ENCODE peak calls at places on chromosomes 4 and X, in six cellular contexts. G is glutamatergic neuron; N is choroid plexus epithelial cell; I is stimulated activated CD4-positive, alpha-beta T cell treated with anti-CD3 and anti-CD28 coated beads, Interleukin-15, amount 100 ng/mL, for 48 hours; Y is germinal center; Q is kidney tubule cell. H is an unnamed sample.

GRCh38 chr4:82428969-82429727 is 1.1 kb downstream of the HNRNPDL start:
- DNase-seq in G (peak), N (peak), I (peak), Y (peak), Q (peak), H (peak)

GRCh38 chr4:113179091-113179490 is 129.6 kb downstream of the ANK2 start:
- DNase-seq in G (no peak), N (no peak), I (no peak), Y (no peak), Q (no peak), H (no peak)

GRCh38 chrX:132270699-132271098 is 51.5 kb upstream of the RAP2C start:
- DNase-seq in G (no peak), N (peak), I (no peak), Y (no peak), Q (peak), H (no peak)

GRCh38 chrX:31500920-31501319 is 429.1 kb upstream of the FTHL17 start:
- DNase-seq in G (no peak), N (peak), I (no peak), Y (no peak), Q (no peak), H (no peak)

GRCh38 chrX:39752820-39753219 is 344.9 kb downstream of the BCOR start:
- DNase-seq in G (no peak), N (no peak), I (no peak), Y (no peak), Q (peak), H (no peak)

GRCh38 chr4:147578611-147579010 is 38.6 kb upstream of the TMEM184C start:
- DNase-seq in G (no peak), N (no peak), I (no peak), Y (no peak), Q (peak), H (no peak)

GRCh38 chr4:140856692-140857091 is 100.5 kb upstream of the TBC1D9 start:
- DNase-seq in G (no peak), N (peak), I (no peak), Y (no peak), Q (peak), H (no peak)

GRCh38 chr4:155999743-156000142 is 46.1 kb upstream of the CTSO start:
- DNase-seq in G (peak), N (peak), I (no peak), Y (no peak), Q (no peak), H (no peak)

GRCh38 chr4:154076921-154077320 is 288.0 kb upstream of the SFRP2 start:
- DNase-seq in G (no peak), N (peak), I (no peak), Y (no peak), Q (peak), H (no peak)

GRCh38 chrX:68647156-68647957 is at the start of gene STARD8:
- DNase-seq in G (peak), N (peak), I (no peak), Y (no peak), Q (peak), H (no peak)

GRCh38 chrX:13223868-13224555 is 95.8 kb downstream of the ATXN3L start:
- DNase-seq in G (no peak), N (peak), I (no peak), Y (no peak), Q (peak), H (no peak)

GRCh38 chr4:153296424-153296823 is 48.1 kb upstream of the MND1 start:
- DNase-seq in G (no peak), N (peak), I (no peak), Y (no peak), Q (no peak), H (no peak)

GRCh38 chr4:23888421-23889319 is 1.2 kb downstream of the PPARGC1A start:
- DNase-seq in G (no peak), N (peak), I (no peak), Y (no peak), Q (peak), H (no peak)

GRCh38 chr4:142883433-142883832 is 37.3 kb upstream of the INPP4B start:
- DNase-seq in G (no peak), N (peak), I (no peak), Y (no peak), Q (peak), H (no peak)

GRCh38 chr4:105088110-105088879 is 58.4 kb upstream of the TET2 start:
- DNase-seq in G (no peak), N (peak), I (no peak), Y (no peak), Q (peak), H (no peak)

GRCh38 chr4:65453398-65453797 is 216.9 kb downstream of the EPHA5 start:
- DNase-seq in G (no peak), N (no peak), I (no peak), Y (no peak), Q (no peak), H (no peak)

GRCh38 chr4:77031544-77031943 is 44.2 kb downstream of the CCNI start:
- DNase-seq in G (no peak), N (no peak), I (no peak), Y (no peak), Q (no peak), H (no peak)

GRCh38 chrX:132802033-132802432 is 156.4 kb downstream of the HS6ST2 start:
- DNase-seq in G (no peak), N (no peak), I (no peak), Y (no peak), Q (peak), H (no peak)

GRCh38 chrX:65866146-65866545 is 173.7 kb downstream of the VSIG4 start:
- DNase-seq in G (no peak), N (no peak), I (peak), Y (no peak), Q (no peak), H (peak)

GRCh38 chr4:98081961-98082360 is 61.3 kb downstream of the STPG2 start:
- DNase-seq in G (no peak), N (no peak), I (no peak), Y (no peak), Q (peak), H (no peak)

GRCh38 chr4:22474636-22475310 is 41.1 kb downstream of the ADGRA3 start:
- DNase-seq in G (no peak), N (peak), I (no peak), Y (no peak), Q (peak), H (no peak)

GRCh38 chr4:24625091-24625490 is 40.7 kb upstream of the DHX15 start:
- DNase-seq in G (no peak), N (no peak), I (no peak), Y (no peak), Q (no peak), H (no peak)

GRCh38 chr4:15318621-15319348 is 109.0 kb upstream of the C1QTNF7 start:
- DNase-seq in G (no peak), N (no peak), I (no peak), Y (no peak), Q (no peak), H (no peak)

GRCh38 chr4:146494143-146494542 is 27.6 kb downstream of the SLC10A7 start:
- DNase-seq in G (no peak), N (no peak), I (no peak), Y (no peak), Q (no peak), H (no peak)

GRCh38 chrX:40952855-40953254 is 132.4 kb upstream of the USP9X start:
- DNase-seq in G (no peak), N (peak), I (no peak), Y (peak), Q (peak), H (no peak)

GRCh38 chrX:55867254-55867653 is 149.7 kb downstream of the RRAGB start:
- DNase-seq in G (no peak), N (peak), I (no peak), Y (no peak), Q (peak), H (peak)

GRCh38 chr4:955931-956381 is 17.4 kb downstream of the DGKQ start:
- DNase-seq in G (peak), N (no peak), I (no peak), Y (no peak), Q (no peak), H (no peak)

GRCh38 chr4:128191115-128191897 is 96.3 kb downstream of the PGRMC2 start:
- DNase-seq in G (peak), N (peak), I (peak), Y (peak), Q (peak), H (peak)

GRCh38 chr4:168993724-168994510 is 16.1 kb downstream of the CBR4 start:
- DNase-seq in G (no peak), N (peak), I (no peak), Y (no peak), Q (peak), H (no peak)

GRCh38 chrX:27740933-27741332 is 66.9 kb upstream of the MAGEB10 start:
- DNase-seq in G (no peak), N (no peak), I (no peak), Y (no peak), Q (no peak), H (no peak)

GRCh38 chrX:40004916-40005289 is 92.9 kb downstream of the BCOR start:
- DNase-seq in G (no peak), N (no peak), I (no peak), Y (no peak), Q (no peak), H (no peak)

GRCh38 chrX:68186552-68187262 is 246.6 kb downstream of the OPHN1 start:
- DNase-seq in G (no peak), N (peak), I (no peak), Y (no peak), Q (peak), H (no peak)

GRCh38 chr4:163554870-163555465 is 60.5 kb downstream of the TMA16 start:
- DNase-seq in G (no peak), N (peak), I (no peak), Y (peak), Q (peak), H (no peak)

GRCh38 chrX:54076903-54077302 is 32.6 kb upstream of the PHF8 start:
- DNase-seq in G (no peak), N (peak), I (no peak), Y (no peak), Q (peak), H (no peak)

GRCh38 chrX:87338510-87338909 is 179.1 kb upstream of the KLHL4 start:
- DNase-seq in G (no peak), N (peak), I (no peak), Y (no peak), Q (peak), H (peak)

GRCh38 chr4:1534076-1534872 is 128.0 kb upstream of the NKX1-1 start:
- DNase-seq in G (peak), N (no peak), I (no peak), Y (no peak), Q (no peak), H (no peak)

GRCh38 chr4:61199869-61200194 is 294 bp upstream of the ADGRL3 start:
- DNase-seq in G (no peak), N (no peak), I (no peak), Y (no peak), Q (no peak), H (no peak)

GRCh38 chr4:73308286-73308685 is 49.7 kb upstream of the ANKRD17 start:
- DNase-seq in G (no peak), N (peak), I (no peak), Y (no peak), Q (no peak), H (peak)

GRCh38 chrX:10143071-10143983 is 13.4 kb upstream of the CLCN4 start:
- DNase-seq in G (no peak), N (no peak), I (no peak), Y (no peak), Q (no peak), H (no peak)

GRCh38 chrX:16839224-16839851 is 30.8 kb downstream of the RBBP7 start:
- DNase-seq in G (no peak), N (no peak), I (no peak), Y (no peak), Q (peak), H (no peak)